ENCODE peak calls at places on chromosomes 4 and X, in six cellular contexts. One of them, this sample, is unnamed.

GRCh38 chr4:8768357-8768999 is 103.2 kb downstream of the HMX1 start:
- DNase-seq in suprapubic skin: peak
- DNase-seq in CD4-positive, alpha-beta T cell: no peak
- DNase-seq in omental fat pad: no peak
- DNase-seq in GM12878: no peak
- DNase-seq in cardiac muscle cell: no peak
- DNase-seq in this sample: no peak

GRCh38 chr4:26870576-26871260 is 10.1 kb downstream of the STIM2 start:
- DNase-seq in suprapubic skin: no peak
- DNase-seq in CD4-positive, alpha-beta T cell: no peak
- DNase-seq in omental fat pad: no peak
- DNase-seq in GM12878: no peak
- DNase-seq in cardiac muscle cell: no peak
- DNase-seq in this sample: no peak

GRCh38 chr4:54794033-54794432 is 136.3 kb downstream of the KIT start:
- DNase-seq in suprapubic skin: no peak
- DNase-seq in CD4-positive, alpha-beta T cell: no peak
- DNase-seq in omental fat pad: no peak
- DNase-seq in GM12878: no peak
- DNase-seq in cardiac muscle cell: no peak
- DNase-seq in this sample: no peak

GRCh38 chrX:22534643-22535042 is 261.9 kb downstream of the CBLL2 start:
- DNase-seq in suprapubic skin: no peak
- DNase-seq in CD4-positive, alpha-beta T cell: no peak
- DNase-seq in omental fat pad: no peak
- DNase-seq in GM12878: no peak
- DNase-seq in cardiac muscle cell: no peak
- DNase-seq in this sample: no peak

GRCh38 chr4:1373892-1374705 is 27.1 kb downstream of the UVSSA start:
- DNase-seq in suprapubic skin: no peak
- DNase-seq in CD4-positive, alpha-beta T cell: no peak
- DNase-seq in omental fat pad: no peak
- DNase-seq in GM12878: no peak
- DNase-seq in cardiac muscle cell: no peak
- DNase-seq in this sample: no peak

GRCh38 chrX:75609361-75609760 is 86.5 kb upstream of the ZDHHC15 start:
- DNase-seq in suprapubic skin: no peak
- DNase-seq in CD4-positive, alpha-beta T cell: no peak
- DNase-seq in omental fat pad: no peak
- DNase-seq in GM12878: no peak
- DNase-seq in cardiac muscle cell: no peak
- DNase-seq in this sample: no peak

GRCh38 chr4:78634011-78634664 is 82.6 kb downstream of the ANXA3 start:
- DNase-seq in suprapubic skin: no peak
- DNase-seq in CD4-positive, alpha-beta T cell: no peak
- DNase-seq in omental fat pad: no peak
- DNase-seq in GM12878: no peak
- DNase-seq in cardiac muscle cell: no peak
- DNase-seq in this sample: no peak

GRCh38 chr4:164509951-164510350 is 244.0 kb upstream of the SMIM31 start:
- DNase-seq in suprapubic skin: no peak
- DNase-seq in CD4-positive, alpha-beta T cell: no peak
- DNase-seq in omental fat pad: no peak
- DNase-seq in GM12878: no peak
- DNase-seq in cardiac muscle cell: no peak
- DNase-seq in this sample: no peak

GRCh38 chr4:94515365-94515764 is 63.6 kb downstream of the PDLIM5 start:
- DNase-seq in suprapubic skin: no peak
- DNase-seq in CD4-positive, alpha-beta T cell: no peak
- DNase-seq in omental fat pad: no peak
- DNase-seq in GM12878: no peak
- DNase-seq in cardiac muscle cell: no peak
- DNase-seq in this sample: no peak

GRCh38 chr4:112813790-112814189 is 176.8 kb downstream of the LARP7 start:
- DNase-seq in suprapubic skin: no peak
- DNase-seq in CD4-positive, alpha-beta T cell: no peak
- DNase-seq in omental fat pad: no peak
- DNase-seq in GM12878: peak
- DNase-seq in cardiac muscle cell: no peak
- DNase-seq in this sample: peak

GRCh38 chr4:151314509-151314908 is 10.9 kb downstream of the SH3D19 start:
- DNase-seq in suprapubic skin: no peak
- DNase-seq in CD4-positive, alpha-beta T cell: no peak
- DNase-seq in omental fat pad: no peak
- DNase-seq in GM12878: no peak
- DNase-seq in cardiac muscle cell: no peak
- DNase-seq in this sample: no peak

GRCh38 chr4:153785830-153786721 is 2.8 kb downstream of the SFRP2 start:
- DNase-seq in suprapubic skin: no peak
- DNase-seq in CD4-positive, alpha-beta T cell: no peak
- DNase-seq in omental fat pad: no peak
- DNase-seq in GM12878: no peak
- DNase-seq in cardiac muscle cell: peak
- DNase-seq in this sample: peak

GRCh38 chrX:69961365-69962072 is 88.2 kb downstream of the AWAT2 start:
- DNase-seq in suprapubic skin: no peak
- DNase-seq in CD4-positive, alpha-beta T cell: no peak
- DNase-seq in omental fat pad: no peak
- DNase-seq in GM12878: no peak
- DNase-seq in cardiac muscle cell: no peak
- DNase-seq in this sample: no peak

GRCh38 chr4:144449623-144450022 is 196.3 kb upstream of the HHIP start:
- DNase-seq in suprapubic skin: peak
- DNase-seq in CD4-positive, alpha-beta T cell: no peak
- DNase-seq in omental fat pad: no peak
- DNase-seq in GM12878: no peak
- DNase-seq in cardiac muscle cell: peak
- DNase-seq in this sample: no peak

GRCh38 chr4:122285285-122285684 is 93.5 kb upstream of the ADAD1 start:
- DNase-seq in suprapubic skin: no peak
- DNase-seq in CD4-positive, alpha-beta T cell: no peak
- DNase-seq in omental fat pad: no peak
- DNase-seq in GM12878: no peak
- DNase-seq in cardiac muscle cell: no peak
- DNase-seq in this sample: no peak

GRCh38 chr4:13892739-13893105 is 265.2 kb upstream of the BOD1L1 start:
- DNase-seq in suprapubic skin: no peak
- DNase-seq in CD4-positive, alpha-beta T cell: no peak
- DNase-seq in omental fat pad: no peak
- DNase-seq in GM12878: no peak
- DNase-seq in cardiac muscle cell: no peak
- DNase-seq in this sample: no peak

GRCh38 chr4:165351359-165352130 is 24.1 kb downstream of the MSMO1 start:
- DNase-seq in suprapubic skin: no peak
- DNase-seq in CD4-positive, alpha-beta T cell: no peak
- DNase-seq in omental fat pad: no peak
- DNase-seq in GM12878: no peak
- DNase-seq in cardiac muscle cell: no peak
- DNase-seq in this sample: no peak

GRCh38 chrX:72023071-72023470 is 108.6 kb downstream of the RTL5 start:
- DNase-seq in suprapubic skin: no peak
- DNase-seq in CD4-positive, alpha-beta T cell: no peak
- DNase-seq in omental fat pad: no peak
- DNase-seq in GM12878: no peak
- DNase-seq in cardiac muscle cell: no peak
- DNase-seq in this sample: no peak

GRCh38 chrX:72019487-72019886 is 108.8 kb downstream of the NHSL2 start:
- DNase-seq in suprapubic skin: no peak
- DNase-seq in CD4-positive, alpha-beta T cell: no peak
- DNase-seq in omental fat pad: no peak
- DNase-seq in GM12878: no peak
- DNase-seq in cardiac muscle cell: no peak
- DNase-seq in this sample: no peak

GRCh38 chrX:72020204-72020603 is 109.6 kb downstream of the NHSL2 start:
- DNase-seq in suprapubic skin: no peak
- DNase-seq in CD4-positive, alpha-beta T cell: no peak
- DNase-seq in omental fat pad: no peak
- DNase-seq in GM12878: no peak
- DNase-seq in cardiac muscle cell: no peak
- DNase-seq in this sample: no peak

GRCh38 chrX:72020788-72021187 is 110.1 kb downstream of the NHSL2 start:
- DNase-seq in suprapubic skin: no peak
- DNase-seq in CD4-positive, alpha-beta T cell: no peak
- DNase-seq in omental fat pad: no peak
- DNase-seq in GM12878: peak
- DNase-seq in cardiac muscle cell: no peak
- DNase-seq in this sample: peak

DNA sequence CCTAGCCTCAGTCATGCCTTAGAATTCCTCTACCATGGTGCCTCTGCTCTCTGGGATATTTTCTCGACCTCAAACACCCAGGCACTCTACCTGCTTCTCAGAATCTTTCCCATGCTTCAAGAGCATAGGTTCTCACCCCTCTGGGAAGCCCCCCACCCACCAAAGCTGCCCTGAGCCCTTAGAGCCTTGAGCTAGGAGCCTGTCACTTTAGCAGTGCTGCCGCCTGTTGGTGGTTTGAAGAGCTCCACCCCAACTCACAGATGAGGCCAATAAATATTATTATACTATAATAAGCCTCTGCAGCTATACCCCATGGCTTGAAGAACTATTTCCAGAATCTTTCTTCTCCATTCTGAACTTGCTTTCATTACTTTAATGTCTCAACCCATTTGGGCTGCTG is 109.7 kb downstream of the RTL5 start:
- DNase-seq in suprapubic skin: no peak
- DNase-seq in CD4-positive, alpha-beta T cell: no peak
- DNase-seq in omental fat pad: no peak
- DNase-seq in GM12878: no peak
- DNase-seq in cardiac muscle cell: no peak
- DNase-seq in this sample: peak
- TF ChIP-seq CTCF in suprapubic skin: no peak
- TF ChIP-seq CTCF in CD4-positive, alpha-beta T cell: no peak
- TF ChIP-seq CTCF in omental fat pad: no peak
- TF ChIP-seq CTCF in GM12878: peak
- TF ChIP-seq CTCF in cardiac muscle cell: peak
- TF ChIP-seq CTCF in this sample: peak

GRCh38 chrX:57918750-57919436 is 8.6 kb upstream of the ZXDA start:
- DNase-seq in suprapubic skin: no peak
- DNase-seq in CD4-positive, alpha-beta T cell: no peak
- DNase-seq in omental fat pad: no peak
- DNase-seq in GM12878: no peak
- DNase-seq in cardiac muscle cell: peak
- DNase-seq in this sample: no peak
- TF ChIP-seq CTCF in suprapubic skin: no peak
- TF ChIP-seq CTCF in CD4-positive, alpha-beta T cell: peak
- TF ChIP-seq CTCF in omental fat pad: no peak
- TF ChIP-seq CTCF in GM12878: peak
- TF ChIP-seq CTCF in cardiac muscle cell: peak
- TF ChIP-seq CTCF in this sample: peak

GRCh38 chr4:116391020-116391419 is 694.4 kb downstream of the TRAM1L1 start:
- DNase-seq in suprapubic skin: no peak
- DNase-seq in CD4-positive, alpha-beta T cell: no peak
- DNase-seq in omental fat pad: no peak
- DNase-seq in GM12878: no peak
- DNase-seq in cardiac muscle cell: no peak
- DNase-seq in this sample: no peak

GRCh38 chr4:116397291-116397690 is 688.1 kb downstream of the TRAM1L1 start:
- DNase-seq in suprapubic skin: no peak
- DNase-seq in CD4-positive, alpha-beta T cell: no peak
- DNase-seq in omental fat pad: no peak
- DNase-seq in GM12878: no peak
- DNase-seq in cardiac muscle cell: no peak
- DNase-seq in this sample: no peak

GRCh38 chr4:116400480-116400879 is 684.9 kb downstream of the TRAM1L1 start:
- DNase-seq in suprapubic skin: no peak
- DNase-seq in CD4-positive, alpha-beta T cell: no peak
- DNase-seq in omental fat pad: no peak
- DNase-seq in GM12878: no peak
- DNase-seq in cardiac muscle cell: no peak
- DNase-seq in this sample: no peak

GRCh38 chr4:116397714-116398113 is 687.7 kb downstream of the TRAM1L1 start:
- DNase-seq in suprapubic skin: no peak
- DNase-seq in CD4-positive, alpha-beta T cell: no peak
- DNase-seq in omental fat pad: no peak
- DNase-seq in GM12878: no peak
- DNase-seq in cardiac muscle cell: no peak
- DNase-seq in this sample: no peak

GRCh38 chr4:116395408-116395807 is 690.0 kb downstream of the TRAM1L1 start:
- DNase-seq in suprapubic skin: no peak
- DNase-seq in CD4-positive, alpha-beta T cell: no peak
- DNase-seq in omental fat pad: no peak
- DNase-seq in GM12878: no peak
- DNase-seq in cardiac muscle cell: no peak
- DNase-seq in this sample: no peak
- TF ChIP-seq CTCF in suprapubic skin: no peak
- TF ChIP-seq CTCF in CD4-positive, alpha-beta T cell: no peak
- TF ChIP-seq CTCF in omental fat pad: no peak
- TF ChIP-seq CTCF in GM12878: no peak
- TF ChIP-seq CTCF in cardiac muscle cell: no peak
- TF ChIP-seq CTCF in this sample: no peak

GRCh38 chr4:141858437-141858836 is 222.1 kb downstream of the IL15 start:
- DNase-seq in suprapubic skin: no peak
- DNase-seq in CD4-positive, alpha-beta T cell: no peak
- DNase-seq in omental fat pad: no peak
- DNase-seq in GM12878: no peak
- DNase-seq in cardiac muscle cell: no peak
- DNase-seq in this sample: no peak

GRCh38 chr4:141860974-141861373 is 224.6 kb downstream of the IL15 start:
- DNase-seq in suprapubic skin: no peak
- DNase-seq in CD4-positive, alpha-beta T cell: no peak
- DNase-seq in omental fat pad: no peak
- DNase-seq in GM12878: no peak
- DNase-seq in cardiac muscle cell: no peak
- DNase-seq in this sample: no peak
- TF ChIP-seq CTCF in suprapubic skin: no peak
- TF ChIP-seq CTCF in CD4-positive, alpha-beta T cell: no peak
- TF ChIP-seq CTCF in omental fat pad: no peak
- TF ChIP-seq CTCF in GM12878: no peak
- TF ChIP-seq CTCF in cardiac muscle cell: no peak
- TF ChIP-seq CTCF in this sample: no peak

GRCh38 chr4:141731481-141731880 is 95.1 kb downstream of the IL15 start:
- DNase-seq in suprapubic skin: no peak
- DNase-seq in CD4-positive, alpha-beta T cell: no peak
- DNase-seq in omental fat pad: no peak
- DNase-seq in GM12878: no peak
- DNase-seq in cardiac muscle cell: no peak
- DNase-seq in this sample: no peak
- TF ChIP-seq CTCF in suprapubic skin: no peak
- TF ChIP-seq CTCF in CD4-positive, alpha-beta T cell: no peak
- TF ChIP-seq CTCF in omental fat pad: no peak
- TF ChIP-seq CTCF in GM12878: no peak
- TF ChIP-seq CTCF in cardiac muscle cell: no peak
- TF ChIP-seq CTCF in this sample: no peak

DNA sequence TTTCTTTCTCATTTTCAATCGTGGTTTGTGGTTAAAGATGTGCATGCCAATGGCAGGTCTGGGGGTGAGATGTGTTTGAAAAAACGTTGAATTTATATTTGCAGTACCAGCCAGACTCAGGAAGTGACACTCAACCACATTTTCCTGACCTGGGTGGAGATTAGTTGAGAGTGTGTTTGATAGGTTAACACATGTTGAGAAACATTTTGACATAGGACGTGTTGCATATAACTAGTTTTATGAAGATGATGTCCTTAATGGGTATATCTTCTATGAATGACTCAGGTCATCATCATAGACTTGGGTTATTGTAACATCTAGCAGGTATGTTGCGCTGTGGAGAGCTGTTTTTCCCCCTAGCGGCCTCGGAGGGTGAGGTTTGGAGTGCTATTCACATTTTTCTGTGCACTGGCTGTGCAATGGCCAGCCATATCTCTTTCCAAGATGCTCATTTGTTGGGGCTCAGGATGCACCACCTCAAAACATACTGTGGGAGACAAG is 21.7 kb upstream of the CD38 start:
- DNase-seq in suprapubic skin: no peak
- DNase-seq in CD4-positive, alpha-beta T cell: peak
- DNase-seq in omental fat pad: no peak
- DNase-seq in GM12878: peak
- DNase-seq in cardiac muscle cell: no peak
- DNase-seq in this sample: peak
- TF ChIP-seq CTCF in suprapubic skin: no peak
- TF ChIP-seq CTCF in CD4-positive, alpha-beta T cell: peak
- TF ChIP-seq CTCF in omental fat pad: no peak
- TF ChIP-seq CTCF in GM12878: peak
- TF ChIP-seq CTCF in cardiac muscle cell: peak
- TF ChIP-seq CTCF in this sample: peak

This sample was measured in GM10248.